ENCODE peak calls at places on chromosome 19, in nine cellular contexts. Q is right atrium auricular region; F is neuronal stem cell; T is right cardiac atrium; U is hippocampal formation; Z is stimulated activated CD4-positive, alpha-beta T cell treated with anti-CD3 and anti-CD28 coated beads, Interleukin-4, amount 100 ng/mL, for 1 hour; E is fibroblast of pulmonary artery; V is heart left ventricle; K is foreskin fibroblast. N is an unnamed sample.

GRCh38 chr19:11423804-11424318 is 4.7 kb upstream of the RGL3 start:
- DNase-seq in K (no peak), Q (no peak), V (no peak), E (no peak), T (no peak), F (no peak), U (no peak), Z (no peak), N (no peak)

GRCh38 chr19:49436381-49437017 is 4.8 kb downstream of the SLC17A7 start:
- DNase-seq in E (no peak), V (no peak), K (no peak), T (no peak), U (no peak), Q (no peak), Z (peak), F (no peak), N (no peak)

GRCh38 chr19:30447276-30447870 is 75.2 kb downstream of the ZNF536 start:
- DNase-seq in Z (no peak), K (peak), V (no peak), T (no peak), Q (no peak), F (no peak), E (no peak), U (no peak), N (no peak)

GRCh38 chr19:18119243-18120105 is 21.9 kb downstream of the MAST3 start:
- DNase-seq in Q (no peak), U (no peak), V (no peak), F (no peak), T (no peak), Z (peak), E (no peak), K (no peak), N (no peak)

GRCh38 chr19:8567522-8568172 is 9.6 kb downstream of the MYO1F start:
- DNase-seq in T (no peak), K (no peak), Z (no peak), E (no peak), Q (no peak), U (peak), V (no peak), F (no peak), N (no peak)

GRCh38 chr19:2720777-2721569 is at the start of gene DIRAS1:
- DNase-seq in F (no peak), T (no peak), V (no peak), K (no peak), Q (no peak), Z (no peak), U (no peak), E (no peak), N (no peak)

GRCh38 chr19:10762656-10763055 is 44.8 kb downstream of the DNM2 start:
- DNase-seq in T (peak), U (no peak), F (no peak), V (no peak), E (no peak), Q (no peak), K (no peak), Z (peak), N (no peak)

GRCh38 chr19:48683349-48683748 is 10.5 kb upstream of the NTN5 start:
- DNase-seq in K (no peak), V (peak), U (peak), E (peak), Z (peak), F (no peak), T (peak), Q (peak), N (no peak)

GRCh38 chr19:38004505-38005223 is 97.7 kb downstream of the SIPA1L3 start:
- DNase-seq in E (peak), Q (peak), K (peak), U (peak), Z (no peak), V (peak), F (peak), T (peak), N (peak)

GRCh38 chr19:40143612-40144011 is 47.6 kb upstream of the MAP3K10 start:
- DNase-seq in T (no peak), V (no peak), Q (no peak), K (no peak), U (no peak), E (no peak), Z (peak), F (no peak), N (peak)

GRCh38 chr19:33192010-33192409 is 2.1 kb upstream of the LRP3 start:
- DNase-seq in Z (no peak), T (no peak), V (peak), Q (no peak), F (no peak), K (no peak), U (no peak), E (no peak), N (no peak)

GRCh38 chr19:7944177-7944761 is 803 bp upstream of the TIMM44 start:
- DNase-seq in Q (peak), U (peak), E (peak), Z (peak), V (peak), F (peak), K (peak), T (peak), N (peak)

GRCh38 chr19:50432658-50433057 is at the start of gene MYBPC2:
- DNase-seq in Z (no peak), V (no peak), U (no peak), K (no peak), T (no peak), Q (no peak), E (peak), F (no peak), N (no peak)

GRCh38 chr19:3057275-3057714 is 5.0 kb downstream of the TLE5 start:
- DNase-seq in Q (peak), K (no peak), E (peak), F (no peak), V (peak), Z (no peak), U (peak), T (peak), N (no peak)

GRCh38 chr19:21569497-21569870 is 64.1 kb downstream of the ZNF429 start:
- DNase-seq in V (peak), F (no peak), U (no peak), E (no peak), Q (no peak), Z (peak), K (no peak), T (no peak), N (peak)

GRCh38 chr19:13102666-13103584 is at the start of gene LYL1:
- DNase-seq in U (no peak), T (peak), F (no peak), Z (peak), K (no peak), E (peak), Q (peak), V (peak), N (no peak)

GRCh38 chr19:34722353-34722752 is 11.7 kb upstream of the ZNF181 start:
- DNase-seq in Q (no peak), Z (no peak), V (no peak), F (no peak), E (no peak), K (no peak), T (no peak), U (no peak), N (no peak)

GRCh38 chr19:3054972-3055740 is 7.1 kb downstream of the TLE5 start:
- DNase-seq in Q (no peak), F (no peak), T (no peak), E (no peak), V (no peak), U (no peak), K (no peak), Z (no peak), N (no peak)

GRCh38 chr19:46537136-46538097 is 41.8 kb upstream of the PNMA8B start:
- DNase-seq in Q (peak), Z (peak), K (no peak), F (no peak), U (peak), E (peak), T (peak), V (peak), N (peak)

GRCh38 chr19:7652061-7652641 is 15.2 kb downstream of the STXBP2 start:
- DNase-seq in V (peak), Z (peak), U (peak), K (peak), Q (peak), F (peak), E (peak), T (peak), N (peak)

GRCh38 chr19:41328157-41328817 is 18.3 kb downstream of the CCDC97 start:
- DNase-seq in E (no peak), F (no peak), U (no peak), T (no peak), V (no peak), Q (no peak), K (no peak), Z (peak), N (no peak)

GRCh38 chr19:23991170-23991569 is 76.5 kb downstream of the ZNF726 start:
- DNase-seq in Z (no peak), E (peak), Q (peak), F (no peak), V (no peak), K (no peak), U (no peak), T (no peak), N (no peak)

GRCh38 chr19:6039541-6040225 is 61.7 kb upstream of the RANBP3 start:
- DNase-seq in V (peak), Z (no peak), E (no peak), Q (peak), T (no peak), U (no peak), K (no peak), F (no peak), N (no peak)

GRCh38 chr19:44204772-44205171 is 7.6 kb upstream of the ZNF227 start:
- DNase-seq in V (no peak), T (no peak), F (no peak), Q (no peak), E (no peak), Z (no peak), K (no peak), U (no peak), N (no peak)

GRCh38 chr19:9308091-9308490 is 1.5 kb downstream of the ZNF699 start:
- DNase-seq in Z (no peak), K (no peak), F (no peak), V (no peak), Q (no peak), T (no peak), U (no peak), E (no peak), N (no peak)

GRCh38 chr19:51387924-51388389 is at the start of gene LIM2:
- DNase-seq in V (no peak), F (peak), K (no peak), Z (no peak), Q (no peak), U (no peak), T (no peak), E (no peak), N (no peak)

GRCh38 chr19:35557539-35558399 is 5.7 kb downstream of the ATP4A start:
- DNase-seq in Q (no peak), T (peak), Z (peak), E (peak), F (peak), U (peak), K (peak), V (peak), N (no peak)

GRCh38 chr19:16376649-16377048 is 52.0 kb downstream of the KLF2 start:
- DNase-seq in F (no peak), E (no peak), U (no peak), Q (no peak), Z (peak), V (no peak), T (no peak), K (no peak), N (no peak)

GRCh38 chr19:4519521-4520277 is 1.4 kb upstream of the PLIN4 start:
- DNase-seq in U (no peak), T (peak), V (no peak), K (no peak), F (no peak), E (peak), Z (no peak), Q (no peak), N (no peak)

GRCh38 chr19:5891938-5892771 is 11.4 kb downstream of the NDUFA11 start:
- DNase-seq in V (no peak), E (peak), T (no peak), U (peak), F (peak), K (peak), Q (no peak), Z (peak), N (peak)

GRCh38 chr19:29525901-29526729 is at the start of gene VSTM2B:
- DNase-seq in F (peak), T (no peak), V (peak), Q (no peak), K (no peak), E (no peak), Z (no peak), U (no peak), N (no peak)

GRCh38 chr19:4256563-4256962 is 9.7 kb downstream of the YJU2 start:
- DNase-seq in F (no peak), Q (no peak), E (no peak), U (no peak), V (no peak), Z (no peak), T (no peak), K (no peak), N (no peak)

GRCh38 chr19:43470288-43470687 is 4.9 kb upstream of the LYPD3 start:
- DNase-seq in V (no peak), K (peak), Q (no peak), E (no peak), F (no peak), Z (peak), U (no peak), T (no peak), N (no peak)

GRCh38 chr19:4067396-4068057 is 828 bp upstream of the ZBTB7A start:
- DNase-seq in F (no peak), U (no peak), K (no peak), Q (no peak), Z (no peak), V (no peak), E (no peak), T (no peak), N (no peak)

N was measured in stromal cell of bone marrow.